ENCODE peak calls at places on chromosomes 16 and 17, in nine cellular contexts. P is nephron progenitor cell, K is psoas muscle, Q is activated B cell treated with CpG ODN at 0.5 μM for 24 hours, S is endothelial cell, J is lower leg skin, Y is transverse colon, C is osteocyte, L is glutamatergic neuron. W is an unnamed sample.

GRCh38 chr17:10117581-10118001 is 80.8 kb downstream of the GAS7 start:
- DNase-seq in S (no peak), L (no peak), K (no peak), P (no peak), Y (peak; percentile 18), J (no peak), Q (no peak), C (no peak), W (no peak)

GRCh38 chr17:46772013-46772878 is 46.2 kb downstream of the WNT3 start:
- DNase-seq in Q (peak; percentile 39), L (peak; percentile 45), J (peak; percentile 87), S (no peak), Y (peak; percentile 59), P (peak; percentile 61), C (no peak), K (peak; percentile 58), W (peak; percentile 68)

GRCh38 chr16:15882563-15882962 is 5.8 kb downstream of the CEP20 start:
- DNase-seq in Q (no peak), K (no peak), C (no peak), Y (no peak), L (no peak), J (no peak), S (no peak), P (no peak), W (no peak)

GRCh38 chr16:80100186-80100585 is 440.6 kb upstream of the DYNLRB2 start:
- DNase-seq in S (no peak), Y (no peak), P (no peak), J (no peak), Q (no peak), C (no peak), L (no peak), K (no peak), W (no peak)

GRCh38 chr17:10857976-10858375 is 20.1 kb upstream of the PIRT start:
- DNase-seq in K (no peak), P (no peak), Q (no peak), S (no peak), Y (no peak), J (no peak), C (no peak), L (no peak), W (no peak)

GRCh38 chr17:45235071-45236001 is 13.7 kb downstream of the FMNL1 start:
- DNase-seq in C (peak; percentile 85), J (peak; percentile 94), Y (peak; percentile 83), L (peak; percentile 86), S (peak; percentile 80), P (peak; percentile 87), K (peak; percentile 85), Q (peak; percentile 64), W (no peak)

GRCh38 chr16:11128211-11129123 is 127.5 kb downstream of the SOCS1 start:
- DNase-seq in P (no peak), K (no peak), J (no peak), Q (no peak), C (no peak), L (no peak), Y (no peak), S (no peak), W (peak; percentile 58)

GRCh38 chr16:64475627-64476351 is 646.1 kb downstream of the CDH11 start:
- DNase-seq in Q (no peak), P (no peak), L (no peak), Y (no peak), K (no peak), C (no peak), J (no peak), S (no peak), W (no peak)

GRCh38 chr17:83064732-83065659 is 14.4 kb upstream of the METRNL start:
- DNase-seq in Q (peak; percentile 4), Y (peak; percentile 76), C (no peak), J (peak; percentile 90), K (peak; percentile 55), S (no peak), L (peak; percentile 7), P (no peak), W (peak; percentile 83)

GRCh38 chr17:32903774-32904673 is 23.9 kb upstream of the TMEM98 start:
- DNase-seq in K (no peak), P (no peak), L (no peak), S (no peak), Y (no peak), J (no peak), Q (no peak), C (no peak), W (no peak)

GRCh38 chr17:31691251-31691905 is 167.7 kb downstream of the COPRS start:
- DNase-seq in J (no peak), L (no peak), Q (no peak), C (peak; percentile 76), P (no peak), S (no peak), K (no peak), Y (no peak), W (no peak)

GRCh38 chr17:48023408-48024148 is 14.0 kb downstream of the COPZ2 start:
- DNase-seq in L (peak; percentile 66), P (peak; percentile 87), C (peak; percentile 93), K (peak; percentile 94), J (peak; percentile 95), Y (peak; percentile 84), S (peak; percentile 62), Q (peak; percentile 54), W (peak; percentile 98)

DNA sequence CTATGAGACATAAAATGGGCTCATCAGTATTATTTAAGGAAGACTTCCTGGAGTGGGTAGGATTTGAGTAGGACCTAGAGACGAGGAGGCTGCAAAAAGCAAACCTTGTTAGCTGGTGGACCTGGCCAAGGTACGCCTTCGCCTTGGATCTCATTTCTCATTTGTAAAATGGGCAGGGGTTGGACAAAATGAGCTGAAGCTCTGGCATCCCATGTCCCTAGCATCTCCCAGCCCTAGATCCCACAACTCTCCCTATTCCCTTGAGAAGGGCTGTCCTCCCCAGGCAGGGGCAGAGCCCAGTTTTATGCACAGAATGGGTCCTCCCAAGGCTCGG is 306 bp upstream of the SPATA20 start:
- DNase-seq in P (no peak), K (no peak), Y (no peak), S (no peak), L (no peak), C (no peak), J (no peak), Q (no peak), W (no peak)
- TF ChIP-seq CTCF in P (no peak), K (no peak), Y (no peak), S (no peak), L (no peak), C (no peak), J (no peak), Q (no peak), W (no peak)

GRCh38 chr17:28759296-28759865 is 15.6 kb downstream of the TRAF4 start:
- DNase-seq in S (no peak), Q (no peak), J (no peak), L (no peak), P (no peak), Y (no peak), K (peak; percentile 54), C (no peak), W (no peak)
- TF ChIP-seq CTCF in S (no peak), Q (no peak), J (no peak), L (no peak), P (no peak), Y (no peak), K (no peak), C (no peak), W (no peak)

GRCh38 chr17:34633351-34633750 is 54.0 kb downstream of the TMEM132E start:
- DNase-seq in Q (no peak), S (no peak), J (no peak), P (no peak), Y (no peak), C (no peak), K (no peak), L (no peak), W (peak; percentile 58)

GRCh38 chr17:34633760-34634159 is 54.4 kb downstream of the TMEM132E start:
- DNase-seq in L (no peak), Y (no peak), K (no peak), S (no peak), J (no peak), P (no peak), C (no peak), Q (no peak), W (no peak)

GRCh38 chr17:34637041-34637547 is 57.7 kb downstream of the TMEM132E start:
- DNase-seq in L (no peak), C (no peak), S (no peak), P (no peak), J (no peak), Y (no peak), K (no peak), Q (no peak), W (peak; percentile 71)

GRCh38 chr17:34635876-34636275 is 56.5 kb downstream of the TMEM132E start:
- DNase-seq in Y (no peak), L (no peak), K (peak; percentile 35), S (no peak), C (no peak), J (no peak), P (no peak), Q (no peak), W (peak; percentile 75)

DNA sequence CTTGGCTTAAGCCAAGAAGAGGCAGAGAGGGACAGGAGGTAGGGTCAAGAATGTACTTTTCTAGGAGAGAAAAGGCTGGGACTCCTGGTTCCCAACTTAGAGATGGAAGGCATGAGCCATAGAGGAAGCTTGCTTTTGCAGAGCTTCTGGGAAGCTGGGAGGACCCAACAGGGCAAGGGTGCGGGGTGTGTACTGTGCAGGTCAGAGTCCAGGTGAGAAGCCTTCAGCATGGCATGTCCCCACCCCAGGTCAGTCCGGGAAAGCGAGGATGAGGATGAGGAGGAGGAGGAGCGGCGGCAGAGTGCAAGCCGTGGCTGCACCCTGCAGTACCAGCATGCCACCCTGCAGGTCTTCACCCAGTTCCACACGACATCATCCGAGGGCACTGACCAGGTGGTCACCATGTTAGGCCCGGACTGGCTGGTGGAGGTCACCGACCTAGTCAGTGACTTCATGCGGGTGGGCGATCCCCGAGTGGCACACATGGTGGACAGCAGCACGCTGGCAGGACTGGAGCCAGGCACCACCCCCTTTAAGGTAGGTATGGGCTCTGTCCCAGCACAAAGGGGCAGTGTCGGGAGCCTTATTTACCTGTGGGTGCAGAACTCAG is 55.3 kb downstream of the TMEM132E start:
- DNase-seq in P (no peak), S (no peak), L (no peak), K (peak; percentile 30), J (no peak), C (no peak), Y (no peak), Q (no peak), W (peak; percentile 74)
- TF ChIP-seq CTCF in P (no peak), S (no peak), L (no peak), K (no peak), J (no peak), C (no peak), Y (no peak), Q (no peak), W (no peak)

DNA sequence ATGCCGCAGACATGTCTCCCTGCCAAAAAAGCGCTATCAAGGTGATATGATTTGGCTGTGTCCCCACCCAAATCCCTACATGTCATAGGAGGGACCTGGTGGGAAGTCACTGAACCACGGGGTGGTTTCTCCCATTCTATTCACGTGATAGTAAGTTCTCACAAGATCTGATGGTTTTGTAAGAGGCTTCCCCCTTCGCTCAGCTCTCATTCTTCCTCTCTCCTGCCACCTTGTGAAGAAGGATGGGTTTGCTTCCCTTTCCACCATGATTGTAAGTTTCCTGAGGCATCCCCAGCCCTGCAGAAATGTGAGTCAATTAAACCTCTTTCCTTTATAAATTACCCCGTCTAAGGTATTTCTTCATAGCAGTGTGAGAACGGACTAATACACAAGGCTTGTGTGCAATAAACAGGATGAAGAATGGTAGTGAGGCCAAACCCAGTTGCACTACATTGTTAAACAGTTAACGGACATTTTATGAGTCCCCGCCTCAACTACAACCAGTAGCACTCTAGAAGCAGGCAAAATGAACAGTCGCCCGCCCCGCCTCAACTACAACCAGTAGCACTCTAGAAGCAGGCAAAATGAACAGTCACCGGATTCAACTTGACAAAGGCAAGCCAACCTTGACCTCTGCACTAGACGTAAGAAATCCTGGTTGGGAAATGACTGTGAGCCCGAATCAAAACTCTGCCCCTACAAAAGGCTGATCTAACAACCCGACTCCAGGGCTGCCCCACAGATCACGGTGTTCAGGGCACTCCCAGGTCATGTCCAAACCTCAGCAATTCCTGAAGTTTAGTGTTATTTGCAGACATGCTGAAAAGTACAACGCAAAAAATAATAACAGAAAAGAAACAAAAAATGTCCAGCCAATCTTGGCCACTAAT is 26.3 kb downstream of the VPS53 start:
- DNase-seq in L (no peak), Y (peak; percentile 37), S (peak; percentile 41), Q (no peak), P (no peak), J (no peak), C (no peak), K (no peak), W (no peak)
- TF ChIP-seq CTCF in L (no peak), Y (peak; percentile 17), S (peak; percentile 36), Q (no peak), P (peak; percentile 30), J (no peak), C (peak; percentile 50), K (no peak), W (peak; percentile 71)

W was measured in chondrocyte.